ENCODE peak calls at places on chromosomes 12 and 14, in seven cellular contexts. One of them, this sample, is unnamed. For H3K9me3, the result is how much of the 10 kb centered on the place peaks cover.

GRCh38 chr12:117485984-117486839 is 124.8 kb upstream of the NOS1 start:
- DNase-seq in heart left ventricle: no peak
- DNase-seq in right lobe of liver: no peak
- DNase-seq in stomach: no peak
- DNase-seq in fibroblast of lung: peak
- DNase-seq in H1: no peak
- DNase-seq in endothelial cell of umbilical vein: no peak
- DNase-seq in this sample: no peak

GRCh38 chr14:32509632-32510187 is 180.6 kb downstream of the AKAP6 start:
- DNase-seq in heart left ventricle: peak
- DNase-seq in right lobe of liver: peak
- DNase-seq in stomach: peak
- DNase-seq in fibroblast of lung: peak
- DNase-seq in H1: no peak
- DNase-seq in endothelial cell of umbilical vein: peak
- DNase-seq in this sample: no peak

GRCh38 chr12:4829793-4830162 is 79.9 kb upstream of the KCNA1 start:
- DNase-seq in heart left ventricle: no peak
- DNase-seq in right lobe of liver: no peak
- DNase-seq in stomach: no peak
- DNase-seq in fibroblast of lung: no peak
- DNase-seq in H1: no peak
- DNase-seq in endothelial cell of umbilical vein: no peak
- DNase-seq in this sample: peak

GRCh38 chr12:57722716-57723629 is 15.6 kb downstream of the AGAP2 start:
- DNase-seq in heart left ventricle: no peak
- DNase-seq in right lobe of liver: no peak
- DNase-seq in stomach: no peak
- DNase-seq in fibroblast of lung: no peak
- DNase-seq in H1: peak
- DNase-seq in endothelial cell of umbilical vein: no peak
- DNase-seq in this sample: no peak

GRCh38 chr12:51874013-51874412 is 13.9 kb upstream of the ANKRD33 start:
- DNase-seq in heart left ventricle: no peak
- DNase-seq in right lobe of liver: peak
- DNase-seq in stomach: no peak
- DNase-seq in fibroblast of lung: peak
- DNase-seq in H1: no peak
- DNase-seq in endothelial cell of umbilical vein: no peak
- DNase-seq in this sample: no peak

GRCh38 chr14:54674342-54674741 is 107.4 kb downstream of the SAMD4A start:
- DNase-seq in heart left ventricle: no peak
- DNase-seq in right lobe of liver: no peak
- DNase-seq in stomach: no peak
- DNase-seq in fibroblast of lung: no peak
- DNase-seq in H1: no peak
- DNase-seq in endothelial cell of umbilical vein: no peak
- DNase-seq in this sample: no peak

GRCh38 chr14:60087664-60088063 is 4.1 kb upstream of the PCNX4 start:
- DNase-seq in heart left ventricle: no peak
- DNase-seq in right lobe of liver: no peak
- DNase-seq in stomach: no peak
- DNase-seq in fibroblast of lung: no peak
- DNase-seq in H1: no peak
- DNase-seq in endothelial cell of umbilical vein: no peak
- DNase-seq in this sample: peak

GRCh38 chr14:28879571-28879970 is 113.0 kb downstream of the FOXG1 start:
- DNase-seq in heart left ventricle: no peak
- DNase-seq in right lobe of liver: no peak
- DNase-seq in stomach: no peak
- DNase-seq in fibroblast of lung: no peak
- DNase-seq in H1: no peak
- DNase-seq in endothelial cell of umbilical vein: no peak
- DNase-seq in this sample: no peak

GRCh38 chr12:127381043-127381668 is 885.8 kb upstream of the TMEM132C start:
- DNase-seq in heart left ventricle: peak
- DNase-seq in right lobe of liver: peak
- DNase-seq in stomach: peak
- DNase-seq in fibroblast of lung: peak
- DNase-seq in H1: peak
- DNase-seq in endothelial cell of umbilical vein: no peak
- DNase-seq in this sample: peak

DNA sequence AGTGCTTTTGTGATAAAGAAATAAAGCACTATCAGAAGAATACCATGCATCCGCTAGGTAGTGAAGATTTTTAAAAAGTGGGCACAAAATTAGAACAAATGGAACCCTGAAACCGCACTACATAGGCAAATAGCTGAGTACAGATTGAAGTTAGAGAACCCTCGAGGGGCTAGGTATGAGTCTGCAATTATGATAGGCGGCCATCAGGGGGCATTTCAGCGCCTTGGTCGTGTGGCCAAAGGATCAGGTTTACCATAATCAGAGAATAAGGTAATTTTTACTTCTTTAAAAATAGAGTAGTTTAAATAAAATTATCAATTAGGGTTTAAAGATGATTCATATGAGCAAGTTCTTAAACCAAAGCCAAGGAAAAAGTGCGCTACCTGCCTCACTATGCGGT is 129.8 kb downstream of the TMX1 start:
- DNase-seq in heart left ventricle: no peak
- DNase-seq in right lobe of liver: no peak
- DNase-seq in stomach: no peak
- DNase-seq in fibroblast of lung: no peak
- DNase-seq in H1: peak
- DNase-seq in endothelial cell of umbilical vein: peak
- DNase-seq in this sample: peak
- TF ChIP-seq CTCF in heart left ventricle: peak
- TF ChIP-seq CTCF in right lobe of liver: peak
- TF ChIP-seq CTCF in stomach: peak
- TF ChIP-seq CTCF in fibroblast of lung: peak
- TF ChIP-seq CTCF in H1: peak
- TF ChIP-seq CTCF in endothelial cell of umbilical vein: peak
- TF ChIP-seq CTCF in this sample: peak

DNA sequence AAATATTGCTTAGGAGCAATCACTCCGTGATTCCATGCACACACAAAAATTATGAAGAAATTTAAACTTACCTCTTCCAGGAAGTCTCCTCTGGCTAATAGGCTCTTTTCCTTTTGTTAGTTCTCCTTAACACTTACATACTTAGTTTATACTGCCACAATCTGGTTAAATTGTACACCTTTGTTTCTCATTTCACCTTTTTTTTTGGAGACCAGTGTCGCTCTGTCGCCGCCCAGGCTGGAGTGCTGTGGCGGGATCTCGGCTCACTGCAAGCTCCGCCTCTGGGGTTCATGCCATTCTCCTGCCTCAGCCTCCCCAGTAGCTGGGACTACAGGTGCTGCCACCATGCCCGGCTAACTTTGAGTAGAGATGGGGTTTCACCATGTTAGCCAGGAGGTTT is 2.2 kb upstream of the ANKRD52 start:
- DNase-seq in heart left ventricle: no peak
- DNase-seq in right lobe of liver: no peak
- DNase-seq in stomach: no peak
- DNase-seq in fibroblast of lung: no peak
- DNase-seq in H1: no peak
- DNase-seq in endothelial cell of umbilical vein: no peak
- DNase-seq in this sample: no peak
- H3K4me3 ChIP-seq in heart left ventricle: no peak
- H3K4me3 ChIP-seq in right lobe of liver: no peak
- H3K4me3 ChIP-seq in stomach: no peak
- H3K4me3 ChIP-seq in fibroblast of lung: no peak
- H3K4me3 ChIP-seq in H1: no peak
- H3K4me3 ChIP-seq in endothelial cell of umbilical vein: no peak
- H3K4me3 ChIP-seq in this sample: no peak

DNA sequence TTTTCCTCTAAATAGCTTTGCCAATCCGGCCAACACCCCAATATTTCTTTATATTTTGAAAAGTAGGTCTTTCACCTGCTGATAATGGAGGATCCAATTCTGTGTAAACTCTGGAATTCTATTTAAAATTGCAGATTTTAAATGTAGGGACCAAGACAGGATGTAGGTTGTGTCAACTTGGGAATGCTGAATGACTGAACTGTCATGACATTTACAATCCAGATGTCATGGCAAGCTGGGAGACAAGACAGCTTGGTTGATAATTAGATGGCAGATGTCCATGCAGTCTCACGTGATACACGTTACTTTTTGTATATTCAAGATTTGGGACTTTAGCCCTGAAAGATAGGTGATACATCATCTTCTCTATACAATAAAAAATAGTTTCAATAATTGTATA is 477.2 kb downstream of the DIO2 start:
- DNase-seq in heart left ventricle: no peak
- DNase-seq in right lobe of liver: no peak
- DNase-seq in stomach: no peak
- DNase-seq in fibroblast of lung: no peak
- DNase-seq in H1: no peak
- DNase-seq in endothelial cell of umbilical vein: no peak
- DNase-seq in this sample: no peak
- H3K9me3 ChIP-seq in heart left ventricle: under half
- H3K9me3 ChIP-seq in right lobe of liver: under half
- H3K9me3 ChIP-seq in stomach: under half
- H3K9me3 ChIP-seq in fibroblast of lung: under half
- H3K9me3 ChIP-seq in H1: under half
- H3K9me3 ChIP-seq in endothelial cell of umbilical vein: under half
- H3K9me3 ChIP-seq in this sample: under half

DNA sequence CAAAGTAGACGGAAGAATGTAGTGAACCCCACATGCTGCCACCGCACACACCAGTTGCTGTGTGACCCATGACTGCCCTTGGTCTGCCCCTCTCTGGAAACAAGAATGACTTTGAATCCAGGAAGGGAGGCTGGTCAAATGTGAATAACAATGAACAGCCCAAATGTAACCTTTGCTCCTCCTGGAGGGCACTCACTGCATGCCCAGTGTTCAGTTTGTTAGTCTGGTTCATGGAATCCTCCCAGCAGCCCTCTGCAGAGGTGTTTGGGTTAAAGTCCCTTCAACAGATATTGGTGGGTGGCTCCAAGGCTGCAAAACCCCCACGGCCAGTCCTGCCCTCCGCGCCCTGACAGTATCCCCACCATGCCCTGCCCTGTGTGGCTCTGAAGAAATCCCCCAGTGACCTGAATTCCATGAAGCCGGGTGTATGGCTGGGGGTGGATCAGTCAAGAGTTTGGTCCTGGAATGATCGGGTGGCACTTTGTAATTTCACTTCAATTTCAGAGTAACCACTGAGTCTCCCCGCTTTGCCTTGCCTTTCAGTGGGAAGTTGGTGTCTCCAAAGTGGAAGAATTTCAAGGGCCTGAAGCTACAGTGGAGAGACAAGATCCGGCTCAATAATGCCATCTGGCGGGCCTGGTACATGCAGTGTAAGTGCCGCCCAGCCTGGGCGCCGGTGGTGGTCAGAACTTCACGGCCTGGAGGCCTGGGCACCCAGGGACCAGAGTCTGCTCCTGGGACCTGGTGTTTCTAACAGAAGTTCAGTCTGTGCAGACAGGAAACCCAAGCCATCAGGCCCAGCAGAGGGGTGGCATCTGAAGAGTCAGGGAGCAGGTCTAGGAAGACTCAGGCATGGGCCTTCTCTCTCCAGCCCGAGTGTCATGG is 47.1 kb downstream of the IL31 start:
- DNase-seq in heart left ventricle: no peak
- DNase-seq in right lobe of liver: peak
- DNase-seq in stomach: peak
- DNase-seq in fibroblast of lung: no peak
- DNase-seq in H1: no peak
- DNase-seq in endothelial cell of umbilical vein: no peak
- DNase-seq in this sample: peak
- TF ChIP-seq CTCF in heart left ventricle: no peak
- TF ChIP-seq CTCF in right lobe of liver: peak
- TF ChIP-seq CTCF in stomach: peak
- TF ChIP-seq CTCF in fibroblast of lung: no peak
- TF ChIP-seq CTCF in H1: peak
- TF ChIP-seq CTCF in endothelial cell of umbilical vein: no peak
- TF ChIP-seq CTCF in this sample: peak